ENCODE peak calls at places on chromosomes 4 and X, in seven cellular contexts. O is heart left ventricle, L is upper lobe of left lung, W is adrenal gland, I is Peyer's patch, E is tibial nerve, H is endothelial cell of umbilical vein. F is an unnamed sample.

GRCh38 chrX:36947214-36947613 is 61.0 kb upstream of the FAM47C start:
- DNase-seq in O (no peak), I (no peak), E (no peak), H (no peak), L (no peak), W (no peak), F (no peak)

GRCh38 chr4:137998666-137999429 is 243.3 kb downstream of the SLC7A11 start:
- DNase-seq in L (no peak), H (no peak), E (no peak), W (no peak), O (no peak), I (no peak), F (no peak)

GRCh38 chr4:148359769-148360168 is 82.4 kb downstream of the NR3C2 start:
- DNase-seq in H (peak), O (no peak), W (no peak), L (no peak), E (no peak), I (no peak), F (no peak)

GRCh38 chr4:140098481-140099132 is 55.4 kb downstream of the MAML3 start:
- DNase-seq in E (no peak), L (no peak), H (peak), I (no peak), W (no peak), O (peak), F (no peak)

GRCh38 chr4:183011213-183011907 is 87.7 kb upstream of the WWC2 start:
- DNase-seq in O (no peak), H (no peak), W (no peak), L (no peak), E (no peak), I (no peak), F (no peak)

GRCh38 chr4:153684182-153685073 is at the start of gene TLR2:
- DNase-seq in I (peak), H (peak), W (peak), L (peak), E (peak), O (peak), F (peak)

GRCh38 chr4:8365353-8365752 is 75.2 kb downstream of the ACOX3 start:
- DNase-seq in O (peak), L (no peak), W (no peak), I (no peak), H (no peak), E (no peak), F (no peak)

GRCh38 chr4:139913995-139914394 is 240.0 kb downstream of the MAML3 start:
- DNase-seq in I (no peak), L (no peak), E (no peak), W (no peak), O (no peak), H (no peak), F (no peak)

GRCh38 chrX:18889346-18889745 is 94.6 kb downstream of the PHKA2 start:
- DNase-seq in I (no peak), L (no peak), O (no peak), W (no peak), E (no peak), H (no peak), F (no peak)

GRCh38 chrX:70485466-70485865 is 40.8 kb downstream of the DLG3 start:
- DNase-seq in H (no peak), I (no peak), L (no peak), O (no peak), E (no peak), W (no peak), F (no peak)

GRCh38 chrX:50779694-50780093 is 34.3 kb downstream of the SHROOM4 start:
- DNase-seq in I (no peak), O (no peak), H (peak), W (no peak), L (no peak), E (no peak), F (no peak)

GRCh38 chr4:164902608-164903007 is 25.6 kb downstream of the APELA start:
- DNase-seq in L (no peak), I (no peak), E (no peak), H (no peak), O (no peak), W (no peak), F (no peak)

GRCh38 chr4:156763511-156763910 is 208.1 kb downstream of the PDGFC start:
- DNase-seq in O (no peak), H (peak), W (no peak), L (no peak), I (no peak), E (no peak), F (no peak)

GRCh38 chrX:78024349-78025108 is 55.1 kb upstream of the PGAM4 start:
- DNase-seq in W (no peak), L (peak), I (peak), H (peak), O (no peak), E (no peak), F (peak)

GRCh38 chrX:24168807-24169206 is 19.3 kb downstream of the ZFX start:
- DNase-seq in O (no peak), W (no peak), H (no peak), I (no peak), L (no peak), E (no peak), F (no peak)

GRCh38 chr4:22597471-22597870 is 81.6 kb upstream of the ADGRA3 start:
- DNase-seq in I (no peak), W (no peak), E (no peak), H (no peak), O (no peak), L (no peak), F (no peak)

DNA sequence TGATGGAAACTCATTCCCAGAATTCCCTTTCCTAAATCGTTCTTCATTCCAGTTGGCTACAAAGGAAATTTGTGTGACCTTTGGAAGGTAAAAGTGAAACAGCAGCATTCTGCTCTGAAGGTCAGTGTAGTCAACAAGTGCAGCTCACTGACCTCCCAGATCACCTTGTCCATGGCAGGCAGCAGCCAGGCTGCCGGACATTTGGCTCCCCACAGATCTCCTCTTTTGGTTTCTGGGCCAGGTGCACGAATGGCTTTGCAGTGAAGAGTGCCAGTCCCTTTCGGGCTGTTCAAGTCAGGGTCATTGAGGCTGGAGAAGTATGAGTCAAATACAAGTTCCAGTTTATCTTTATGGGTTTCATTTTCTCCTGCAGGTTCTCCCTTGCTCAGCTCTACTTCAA is 14.3 kb downstream of the GPRIN3 start:
- DNase-seq in W (no peak), E (no peak), H (no peak), L (no peak), O (no peak), I (no peak), F (no peak)
- TF ChIP-seq POLR2A in W (no peak), E (no peak), H (no peak), L (no peak), O (no peak), I (no peak), F (no peak)

GRCh38 chrX:63755892-63756291 is 29.1 kb downstream of the ARHGEF9 start:
- DNase-seq in O (no peak), I (no peak), H (no peak), W (no peak), L (no peak), E (no peak), F (no peak)

GRCh38 chrX:63750846-63751245 is 34.2 kb downstream of the ARHGEF9 start:
- DNase-seq in O (no peak), W (no peak), L (no peak), I (no peak), E (no peak), H (no peak), F (no peak)

GRCh38 chrX:63751481-63751880 is 33.5 kb downstream of the ARHGEF9 start:
- DNase-seq in I (no peak), L (no peak), O (no peak), W (no peak), E (no peak), H (no peak), F (no peak)

GRCh38 chrX:63754141-63754859 is 30.7 kb downstream of the ARHGEF9 start:
- DNase-seq in O (no peak), E (no peak), I (peak), H (peak), W (no peak), L (peak), F (peak)

GRCh38 chrX:63754860-63755579 is 30.0 kb downstream of the ARHGEF9 start:
- DNase-seq in W (peak), O (peak), L (peak), E (peak), H (peak), I (peak), F (peak)
- TF ChIP-seq POLR2A in W (peak), O (peak), L (no peak), E (peak), H (peak), I (peak), F (peak)

GRCh38 chr4:23889814-23890269 is at the start of gene PPARGC1A:
- DNase-seq in W (peak), H (no peak), O (peak), L (peak), E (peak), I (peak), F (no peak)
- TF ChIP-seq POLR2A in W (no peak), H (no peak), O (no peak), L (no peak), E (no peak), I (peak), F (no peak)

DNA sequence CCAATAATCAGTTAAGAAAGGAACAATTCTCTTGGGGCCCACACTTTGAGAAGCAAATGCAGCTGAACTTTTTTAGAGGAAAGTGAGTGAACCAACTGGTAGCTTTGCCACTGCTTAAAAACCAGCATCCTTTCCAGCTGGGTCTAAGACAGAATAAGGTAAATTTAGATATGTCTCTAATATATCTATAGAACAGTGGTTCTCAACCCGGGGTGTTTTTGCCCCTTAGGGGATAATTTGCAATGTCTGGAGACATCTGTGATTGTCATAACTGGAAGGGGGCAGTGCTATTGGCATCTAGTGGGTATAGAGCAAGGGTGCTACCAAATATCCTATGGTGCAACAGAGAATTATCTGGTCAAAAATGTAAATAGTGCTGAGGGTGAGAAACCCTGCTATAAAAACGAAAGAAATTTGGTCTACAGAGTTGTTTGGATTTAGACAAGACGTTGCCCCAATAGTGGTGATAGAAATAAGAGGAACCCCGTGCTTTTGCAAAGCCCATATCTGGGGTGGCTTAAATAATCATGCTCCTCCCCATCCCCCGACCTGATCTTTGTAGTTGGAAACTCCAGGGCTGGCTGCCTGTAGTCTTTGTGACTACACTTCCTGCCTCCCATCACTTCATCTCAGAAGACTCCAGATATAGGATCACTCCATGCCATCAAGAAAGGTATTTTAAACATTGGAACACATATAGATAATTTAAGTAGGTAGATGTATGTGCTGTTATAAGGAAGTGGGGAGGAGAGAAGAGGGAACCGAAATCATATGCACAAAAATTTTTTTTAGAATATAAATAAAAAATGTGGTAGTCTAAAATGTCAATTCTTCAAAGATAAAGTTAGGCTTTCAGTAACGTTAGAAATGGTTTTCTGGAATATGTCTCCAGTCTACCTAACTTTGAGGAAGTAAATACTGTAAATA is at the start of gene TLR7:
- DNase-seq in W (no peak), E (no peak), H (no peak), L (no peak), I (no peak), O (no peak), F (no peak)
- TF ChIP-seq POLR2A in W (no peak), E (no peak), H (no peak), L (no peak), I (no peak), O (no peak), F (no peak)

DNA sequence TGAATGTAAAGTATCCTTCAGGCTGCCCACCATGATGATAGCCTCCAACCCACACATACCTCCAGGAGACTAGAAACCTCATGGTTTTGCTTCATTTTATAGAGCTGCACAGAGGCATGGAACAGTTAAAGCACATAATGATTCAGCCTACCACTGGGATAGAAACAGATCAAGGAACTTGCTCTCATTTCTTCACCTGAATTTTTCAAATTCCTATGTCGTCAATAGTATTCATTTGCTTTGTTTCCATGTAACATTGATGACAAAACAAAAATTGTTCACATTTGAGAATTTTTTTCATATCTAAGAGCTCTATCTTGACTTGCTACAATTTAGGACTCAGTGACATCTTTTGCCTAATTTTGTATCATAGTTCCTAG is 51.5 kb upstream of the ATOH1 start:
- DNase-seq in E (no peak), H (no peak), W (no peak), O (no peak), L (no peak), I (no peak), F (no peak)
- TF ChIP-seq POLR2A in E (no peak), H (no peak), W (no peak), O (no peak), L (no peak), I (no peak), F (no peak)

GRCh38 chr4:2811830-2812599 is 19.1 kb downstream of the SH3BP2 start:
- DNase-seq in H (peak), L (peak), W (peak), O (peak), I (peak), E (peak), F (peak)
- TF ChIP-seq POLR2A in H (peak), L (no peak), W (no peak), O (no peak), I (no peak), E (peak), F (peak)

GRCh38 chr4:78776729-78777555 is 792 bp downstream of the BMP2K start:
- DNase-seq in W (peak), E (peak), I (peak), L (peak), O (peak), H (peak), F (peak)
- TF ChIP-seq POLR2A in W (no peak), E (no peak), I (no peak), L (no peak), O (no peak), H (no peak), F (peak)

GRCh38 chr4:1764670-1765069 is 28.4 kb upstream of the FGFR3 start:
- DNase-seq in H (no peak), W (no peak), L (no peak), E (no peak), I (no peak), O (no peak), F (no peak)

GRCh38 chr4:1765409-1766335 is 27.4 kb upstream of the FGFR3 start:
- DNase-seq in H (no peak), W (no peak), I (no peak), L (no peak), E (no peak), O (no peak), F (no peak)

GRCh38 chr4:1763070-1763549 is 30.0 kb upstream of the FGFR3 start:
- DNase-seq in E (no peak), L (no peak), I (no peak), O (no peak), W (no peak), H (no peak), F (no peak)

GRCh38 chr4:1762264-1763010 is 30.7 kb upstream of the FGFR3 start:
- DNase-seq in W (no peak), E (no peak), L (no peak), I (no peak), H (no peak), O (no peak), F (no peak)

GRCh38 chr4:1763550-1764080 is 29.5 kb upstream of the FGFR3 start:
- DNase-seq in H (peak), E (no peak), I (no peak), W (no peak), L (no peak), O (no peak), F (peak)
- TF ChIP-seq POLR2A in H (no peak), E (no peak), I (no peak), W (no peak), L (no peak), O (no peak), F (no peak)

DNA sequence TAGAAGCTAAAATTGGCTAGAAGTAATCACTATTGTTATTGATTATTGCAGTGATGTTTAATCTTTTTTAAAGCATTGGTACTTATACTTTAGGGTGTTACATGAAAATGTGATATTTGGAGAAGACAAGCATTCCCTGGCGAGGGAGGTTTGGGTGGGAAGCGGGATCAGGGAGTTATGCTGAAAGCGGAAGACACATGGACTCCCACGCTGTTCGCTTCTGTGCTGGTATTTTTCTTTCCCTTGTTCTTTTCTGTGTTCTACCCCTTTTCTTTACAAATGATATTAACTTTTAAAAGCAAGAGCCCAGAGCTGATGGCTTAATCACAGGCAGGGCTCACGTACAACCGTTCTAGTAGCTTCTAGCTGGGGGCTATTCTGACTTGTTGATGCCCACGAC is 61.6 kb downstream of the PHOX2B start:
- DNase-seq in L (no peak), E (no peak), W (no peak), H (no peak), I (no peak), O (no peak), F (no peak)
- TF ChIP-seq POLR2A in L (no peak), E (no peak), W (no peak), H (no peak), I (no peak), O (no peak), F (no peak)

F was measured in erythroblast.